ENCODE peak calls at places on chromosomes 1 and 21, in eight cellular contexts. One of them, this sample, is unnamed.

GRCh38 chr1:20663969-20664715 is 3.0 kb upstream of the DDOST start:
- DNase-seq in tibial artery: no peak
- DNase-seq in activated CD8-positive, alpha-beta T cell treated with anti-CD3 and anti-CD28 coated beads for 36 hours: no peak
- DNase-seq in COR-L47: no peak
- DNase-seq in A673: no peak
- DNase-seq in psoas muscle: no peak
- DNase-seq in fibroblast of lung: no peak
- DNase-seq in activated CD8-positive, alpha-beta memory T cell treated with anti-CD3 and anti-CD28 coated beads for 24 hours: no peak
- DNase-seq in this sample: no peak

GRCh38 chr1:151166506-151166956 is 587 bp downstream of the SCNM1 start:
- DNase-seq in fibroblast of lung: peak; percentile 83
- DNase-seq in tibial artery: no peak
- DNase-seq in psoas muscle: no peak
- DNase-seq in A673: peak; percentile 21
- DNase-seq in COR-L47: no peak
- DNase-seq in activated CD8-positive, alpha-beta memory T cell treated with anti-CD3 and anti-CD28 coated beads for 24 hours: no peak
- DNase-seq in activated CD8-positive, alpha-beta T cell treated with anti-CD3 and anti-CD28 coated beads for 36 hours: peak; percentile 23
- DNase-seq in this sample: no peak

GRCh38 chr1:62735491-62736171 is 47.4 kb upstream of the DOCK7 start:
- DNase-seq in tibial artery: no peak
- DNase-seq in activated CD8-positive, alpha-beta T cell treated with anti-CD3 and anti-CD28 coated beads for 36 hours: no peak
- DNase-seq in psoas muscle: no peak
- DNase-seq in activated CD8-positive, alpha-beta memory T cell treated with anti-CD3 and anti-CD28 coated beads for 24 hours: no peak
- DNase-seq in COR-L47: no peak
- DNase-seq in A673: peak; percentile 38
- DNase-seq in fibroblast of lung: peak; percentile 74
- DNase-seq in this sample: no peak

GRCh38 chr1:38018864-38019343 is 6.4 kb downstream of the UTP11 start:
- DNase-seq in activated CD8-positive, alpha-beta T cell treated with anti-CD3 and anti-CD28 coated beads for 36 hours: no peak
- DNase-seq in fibroblast of lung: no peak
- DNase-seq in psoas muscle: no peak
- DNase-seq in COR-L47: no peak
- DNase-seq in activated CD8-positive, alpha-beta memory T cell treated with anti-CD3 and anti-CD28 coated beads for 24 hours: no peak
- DNase-seq in A673: peak; percentile 70
- DNase-seq in tibial artery: no peak
- DNase-seq in this sample: no peak

GRCh38 chr1:235525314-235525713 is 21.1 kb upstream of the B3GALNT2 start:
- DNase-seq in COR-L47: no peak
- DNase-seq in fibroblast of lung: peak; percentile 35
- DNase-seq in activated CD8-positive, alpha-beta memory T cell treated with anti-CD3 and anti-CD28 coated beads for 24 hours: no peak
- DNase-seq in psoas muscle: no peak
- DNase-seq in activated CD8-positive, alpha-beta T cell treated with anti-CD3 and anti-CD28 coated beads for 36 hours: no peak
- DNase-seq in A673: no peak
- DNase-seq in tibial artery: no peak
- DNase-seq in this sample: no peak

GRCh38 chr21:31612889-31613785 is 46.4 kb upstream of the SOD1 start:
- DNase-seq in fibroblast of lung: peak; percentile 12
- DNase-seq in activated CD8-positive, alpha-beta memory T cell treated with anti-CD3 and anti-CD28 coated beads for 24 hours: no peak
- DNase-seq in tibial artery: no peak
- DNase-seq in activated CD8-positive, alpha-beta T cell treated with anti-CD3 and anti-CD28 coated beads for 36 hours: no peak
- DNase-seq in psoas muscle: no peak
- DNase-seq in A673: no peak
- DNase-seq in COR-L47: no peak
- DNase-seq in this sample: no peak

GRCh38 chr1:179082308-179083030 is 599 bp downstream of the TOR3A start:
- DNase-seq in A673: peak; percentile 52
- DNase-seq in COR-L47: peak; percentile 33
- DNase-seq in activated CD8-positive, alpha-beta T cell treated with anti-CD3 and anti-CD28 coated beads for 36 hours: peak; percentile 47
- DNase-seq in activated CD8-positive, alpha-beta memory T cell treated with anti-CD3 and anti-CD28 coated beads for 24 hours: peak; percentile 76
- DNase-seq in tibial artery: no peak
- DNase-seq in psoas muscle: peak; percentile 42
- DNase-seq in fibroblast of lung: no peak
- DNase-seq in this sample: peak; percentile 33

GRCh38 chr1:182259229-182259872 is 132.2 kb downstream of the GLUL start:
- DNase-seq in fibroblast of lung: peak; percentile 58
- DNase-seq in psoas muscle: peak; percentile 49
- DNase-seq in tibial artery: peak; percentile 75
- DNase-seq in activated CD8-positive, alpha-beta T cell treated with anti-CD3 and anti-CD28 coated beads for 36 hours: peak; percentile 87
- DNase-seq in A673: peak; percentile 8
- DNase-seq in activated CD8-positive, alpha-beta memory T cell treated with anti-CD3 and anti-CD28 coated beads for 24 hours: peak; percentile 75
- DNase-seq in COR-L47: no peak
- DNase-seq in this sample: peak; percentile 49

GRCh38 chr1:32903991-32904776 is 3.0 kb upstream of the TMEM54 start:
- DNase-seq in A673: no peak
- DNase-seq in activated CD8-positive, alpha-beta T cell treated with anti-CD3 and anti-CD28 coated beads for 36 hours: no peak
- DNase-seq in tibial artery: peak; percentile 15
- DNase-seq in COR-L47: no peak
- DNase-seq in psoas muscle: no peak
- DNase-seq in fibroblast of lung: no peak
- DNase-seq in activated CD8-positive, alpha-beta memory T cell treated with anti-CD3 and anti-CD28 coated beads for 24 hours: no peak
- DNase-seq in this sample: no peak

GRCh38 chr1:153649137-153649866 is 9.2 kb upstream of the SNAPIN start:
- DNase-seq in COR-L47: no peak
- DNase-seq in A673: no peak
- DNase-seq in tibial artery: no peak
- DNase-seq in fibroblast of lung: no peak
- DNase-seq in activated CD8-positive, alpha-beta memory T cell treated with anti-CD3 and anti-CD28 coated beads for 24 hours: no peak
- DNase-seq in psoas muscle: no peak
- DNase-seq in activated CD8-positive, alpha-beta T cell treated with anti-CD3 and anti-CD28 coated beads for 36 hours: no peak
- DNase-seq in this sample: no peak

GRCh38 chr1:5992814-5993552 is 758 bp upstream of the NPHP4 start:
- DNase-seq in A673: peak; percentile 42
- DNase-seq in fibroblast of lung: no peak
- DNase-seq in psoas muscle: no peak
- DNase-seq in activated CD8-positive, alpha-beta T cell treated with anti-CD3 and anti-CD28 coated beads for 36 hours: peak; percentile 45
- DNase-seq in COR-L47: peak; percentile 43
- DNase-seq in activated CD8-positive, alpha-beta memory T cell treated with anti-CD3 and anti-CD28 coated beads for 24 hours: peak; percentile 68
- DNase-seq in tibial artery: no peak
- DNase-seq in this sample: peak; percentile 33

GRCh38 chr1:78254517-78254916 is 208.8 kb downstream of the GIPC2 start:
- DNase-seq in COR-L47: no peak
- DNase-seq in tibial artery: no peak
- DNase-seq in fibroblast of lung: peak; percentile 88
- DNase-seq in activated CD8-positive, alpha-beta T cell treated with anti-CD3 and anti-CD28 coated beads for 36 hours: no peak
- DNase-seq in activated CD8-positive, alpha-beta memory T cell treated with anti-CD3 and anti-CD28 coated beads for 24 hours: no peak
- DNase-seq in psoas muscle: no peak
- DNase-seq in A673: no peak
- DNase-seq in this sample: no peak

GRCh38 chr1:187692799-187693198 is 864.0 kb downstream of the PLA2G4A start:
- DNase-seq in activated CD8-positive, alpha-beta memory T cell treated with anti-CD3 and anti-CD28 coated beads for 24 hours: no peak
- DNase-seq in A673: no peak
- DNase-seq in tibial artery: no peak
- DNase-seq in activated CD8-positive, alpha-beta T cell treated with anti-CD3 and anti-CD28 coated beads for 36 hours: no peak
- DNase-seq in COR-L47: no peak
- DNase-seq in psoas muscle: no peak
- DNase-seq in fibroblast of lung: no peak
- DNase-seq in this sample: no peak

GRCh38 chr1:230191079-230191478 is 124.0 kb downstream of the GALNT2 start:
- DNase-seq in A673: no peak
- DNase-seq in activated CD8-positive, alpha-beta memory T cell treated with anti-CD3 and anti-CD28 coated beads for 24 hours: no peak
- DNase-seq in psoas muscle: no peak
- DNase-seq in fibroblast of lung: peak; percentile 68
- DNase-seq in tibial artery: peak; percentile 90
- DNase-seq in COR-L47: no peak
- DNase-seq in activated CD8-positive, alpha-beta T cell treated with anti-CD3 and anti-CD28 coated beads for 36 hours: no peak
- DNase-seq in this sample: no peak

GRCh38 chr1:84374991-84375838 is 23.1 kb upstream of the DNASE2B start:
- DNase-seq in activated CD8-positive, alpha-beta T cell treated with anti-CD3 and anti-CD28 coated beads for 36 hours: no peak
- DNase-seq in COR-L47: no peak
- DNase-seq in activated CD8-positive, alpha-beta memory T cell treated with anti-CD3 and anti-CD28 coated beads for 24 hours: no peak
- DNase-seq in A673: no peak
- DNase-seq in psoas muscle: peak; percentile 27
- DNase-seq in tibial artery: peak; percentile 61
- DNase-seq in fibroblast of lung: peak; percentile 26
- DNase-seq in this sample: no peak

GRCh38 chr1:225462429-225462713 is 34.5 kb upstream of the LBR start:
- DNase-seq in COR-L47: peak; percentile 82
- DNase-seq in activated CD8-positive, alpha-beta memory T cell treated with anti-CD3 and anti-CD28 coated beads for 24 hours: no peak
- DNase-seq in psoas muscle: no peak
- DNase-seq in A673: no peak
- DNase-seq in tibial artery: no peak
- DNase-seq in activated CD8-positive, alpha-beta T cell treated with anti-CD3 and anti-CD28 coated beads for 36 hours: no peak
- DNase-seq in fibroblast of lung: no peak
- DNase-seq in this sample: no peak

GRCh38 chr1:112706505-112707216 is at the start of gene RHOC:
- DNase-seq in fibroblast of lung: peak; percentile 29
- DNase-seq in tibial artery: peak; percentile 60
- DNase-seq in activated CD8-positive, alpha-beta memory T cell treated with anti-CD3 and anti-CD28 coated beads for 24 hours: no peak
- DNase-seq in A673: peak; percentile 51
- DNase-seq in activated CD8-positive, alpha-beta T cell treated with anti-CD3 and anti-CD28 coated beads for 36 hours: peak; percentile 43
- DNase-seq in psoas muscle: peak; percentile 76
- DNase-seq in COR-L47: no peak
- DNase-seq in this sample: no peak

GRCh38 chr1:12294076-12294475 is 64.2 kb downstream of the VPS13D start:
- DNase-seq in tibial artery: no peak
- DNase-seq in activated CD8-positive, alpha-beta memory T cell treated with anti-CD3 and anti-CD28 coated beads for 24 hours: no peak
- DNase-seq in psoas muscle: no peak
- DNase-seq in COR-L47: no peak
- DNase-seq in A673: no peak
- DNase-seq in activated CD8-positive, alpha-beta T cell treated with anti-CD3 and anti-CD28 coated beads for 36 hours: no peak
- DNase-seq in fibroblast of lung: peak; percentile 79
- DNase-seq in this sample: no peak

GRCh38 chr21:30962013-30962412 is 76.3 kb downstream of the KRTAP19-8 start:
- DNase-seq in fibroblast of lung: no peak
- DNase-seq in activated CD8-positive, alpha-beta T cell treated with anti-CD3 and anti-CD28 coated beads for 36 hours: no peak
- DNase-seq in activated CD8-positive, alpha-beta memory T cell treated with anti-CD3 and anti-CD28 coated beads for 24 hours: no peak
- DNase-seq in A673: no peak
- DNase-seq in tibial artery: no peak
- DNase-seq in COR-L47: no peak
- DNase-seq in psoas muscle: no peak
- DNase-seq in this sample: no peak

GRCh38 chr1:29428997-29429396 is 192.7 kb downstream of the PTPRU start:
- DNase-seq in activated CD8-positive, alpha-beta memory T cell treated with anti-CD3 and anti-CD28 coated beads for 24 hours: no peak
- DNase-seq in A673: no peak
- DNase-seq in tibial artery: no peak
- DNase-seq in fibroblast of lung: no peak
- DNase-seq in psoas muscle: no peak
- DNase-seq in activated CD8-positive, alpha-beta T cell treated with anti-CD3 and anti-CD28 coated beads for 36 hours: no peak
- DNase-seq in COR-L47: no peak
- DNase-seq in this sample: no peak

GRCh38 chr1:30840904-30841598 is 67.5 kb downstream of the SDC3 start:
- DNase-seq in psoas muscle: peak; percentile 64
- DNase-seq in COR-L47: no peak
- DNase-seq in activated CD8-positive, alpha-beta memory T cell treated with anti-CD3 and anti-CD28 coated beads for 24 hours: no peak
- DNase-seq in A673: no peak
- DNase-seq in tibial artery: peak; percentile 40
- DNase-seq in activated CD8-positive, alpha-beta T cell treated with anti-CD3 and anti-CD28 coated beads for 36 hours: no peak
- DNase-seq in fibroblast of lung: no peak
- DNase-seq in this sample: no peak

GRCh38 chr21:41873005-41873404 is 6.1 kb downstream of the PRDM15 start:
- DNase-seq in psoas muscle: no peak
- DNase-seq in activated CD8-positive, alpha-beta memory T cell treated with anti-CD3 and anti-CD28 coated beads for 24 hours: no peak
- DNase-seq in A673: no peak
- DNase-seq in COR-L47: no peak
- DNase-seq in fibroblast of lung: no peak
- DNase-seq in tibial artery: no peak
- DNase-seq in activated CD8-positive, alpha-beta T cell treated with anti-CD3 and anti-CD28 coated beads for 36 hours: no peak
- DNase-seq in this sample: no peak

GRCh38 chr1:160284220-160284781 is 632 bp downstream of the PEX19 start:
- DNase-seq in activated CD8-positive, alpha-beta T cell treated with anti-CD3 and anti-CD28 coated beads for 36 hours: peak; percentile 32
- DNase-seq in psoas muscle: no peak
- DNase-seq in activated CD8-positive, alpha-beta memory T cell treated with anti-CD3 and anti-CD28 coated beads for 24 hours: no peak
- DNase-seq in fibroblast of lung: peak; percentile 71
- DNase-seq in A673: peak; percentile 25
- DNase-seq in COR-L47: no peak
- DNase-seq in tibial artery: peak; percentile 42
- DNase-seq in this sample: no peak

GRCh38 chr1:46686255-46686654 is 14.6 kb downstream of the TEX38 start:
- DNase-seq in psoas muscle: no peak
- DNase-seq in fibroblast of lung: no peak
- DNase-seq in COR-L47: no peak
- DNase-seq in activated CD8-positive, alpha-beta T cell treated with anti-CD3 and anti-CD28 coated beads for 36 hours: no peak
- DNase-seq in tibial artery: no peak
- DNase-seq in A673: no peak
- DNase-seq in activated CD8-positive, alpha-beta memory T cell treated with anti-CD3 and anti-CD28 coated beads for 24 hours: no peak
- DNase-seq in this sample: no peak

GRCh38 chr1:213884402-213884801 is 103.4 kb upstream of the PROX1 start:
- DNase-seq in psoas muscle: no peak
- DNase-seq in tibial artery: no peak
- DNase-seq in activated CD8-positive, alpha-beta memory T cell treated with anti-CD3 and anti-CD28 coated beads for 24 hours: no peak
- DNase-seq in activated CD8-positive, alpha-beta T cell treated with anti-CD3 and anti-CD28 coated beads for 36 hours: no peak
- DNase-seq in A673: no peak
- DNase-seq in COR-L47: no peak
- DNase-seq in fibroblast of lung: no peak
- DNase-seq in this sample: no peak

GRCh38 chr1:48047116-48047515 is 49.9 kb upstream of the TRABD2B start:
- DNase-seq in tibial artery: no peak
- DNase-seq in A673: no peak
- DNase-seq in COR-L47: no peak
- DNase-seq in activated CD8-positive, alpha-beta memory T cell treated with anti-CD3 and anti-CD28 coated beads for 24 hours: no peak
- DNase-seq in psoas muscle: no peak
- DNase-seq in fibroblast of lung: peak; percentile 45
- DNase-seq in activated CD8-positive, alpha-beta T cell treated with anti-CD3 and anti-CD28 coated beads for 36 hours: no peak
- DNase-seq in this sample: no peak

GRCh38 chr1:194102607-194103006 is 916.2 kb upstream of the B3GALT2 start:
- DNase-seq in activated CD8-positive, alpha-beta memory T cell treated with anti-CD3 and anti-CD28 coated beads for 24 hours: no peak
- DNase-seq in fibroblast of lung: no peak
- DNase-seq in activated CD8-positive, alpha-beta T cell treated with anti-CD3 and anti-CD28 coated beads for 36 hours: no peak
- DNase-seq in COR-L47: no peak
- DNase-seq in psoas muscle: no peak
- DNase-seq in A673: peak; percentile 28
- DNase-seq in tibial artery: no peak
- DNase-seq in this sample: no peak

GRCh38 chr1:204659061-204659460 is 26.5 kb downstream of the LRRN2 start:
- DNase-seq in A673: no peak
- DNase-seq in COR-L47: no peak
- DNase-seq in fibroblast of lung: peak; percentile 29
- DNase-seq in activated CD8-positive, alpha-beta T cell treated with anti-CD3 and anti-CD28 coated beads for 36 hours: no peak
- DNase-seq in tibial artery: no peak
- DNase-seq in psoas muscle: no peak
- DNase-seq in activated CD8-positive, alpha-beta memory T cell treated with anti-CD3 and anti-CD28 coated beads for 24 hours: no peak
- DNase-seq in this sample: no peak

GRCh38 chr1:56585985-56586384 is 6.6 kb upstream of the PLPP3 start:
- DNase-seq in fibroblast of lung: no peak
- DNase-seq in tibial artery: no peak
- DNase-seq in activated CD8-positive, alpha-beta memory T cell treated with anti-CD3 and anti-CD28 coated beads for 24 hours: no peak
- DNase-seq in psoas muscle: no peak
- DNase-seq in activated CD8-positive, alpha-beta T cell treated with anti-CD3 and anti-CD28 coated beads for 36 hours: no peak
- DNase-seq in A673: no peak
- DNase-seq in COR-L47: no peak
- DNase-seq in this sample: no peak

GRCh38 chr1:44786138-44786840 is 1.7 kb downstream of the BEST4 start:
- DNase-seq in activated CD8-positive, alpha-beta T cell treated with anti-CD3 and anti-CD28 coated beads for 36 hours: peak; percentile 78
- DNase-seq in tibial artery: no peak
- DNase-seq in fibroblast of lung: peak; percentile 68
- DNase-seq in COR-L47: peak; percentile 3
- DNase-seq in psoas muscle: peak; percentile 72
- DNase-seq in activated CD8-positive, alpha-beta memory T cell treated with anti-CD3 and anti-CD28 coated beads for 24 hours: peak; percentile 94
- DNase-seq in A673: peak; percentile 81
- DNase-seq in this sample: peak; percentile 85

GRCh38 chr1:229759037-229759435 is 133.0 kb downstream of the URB2 start:
- DNase-seq in activated CD8-positive, alpha-beta memory T cell treated with anti-CD3 and anti-CD28 coated beads for 24 hours: no peak
- DNase-seq in tibial artery: no peak
- DNase-seq in psoas muscle: no peak
- DNase-seq in A673: no peak
- DNase-seq in activated CD8-positive, alpha-beta T cell treated with anti-CD3 and anti-CD28 coated beads for 36 hours: no peak
- DNase-seq in fibroblast of lung: peak; percentile 85
- DNase-seq in COR-L47: no peak
- DNase-seq in this sample: no peak

GRCh38 chr1:114286960-114287359 is 133.3 kb upstream of the SYT6 start:
- DNase-seq in COR-L47: no peak
- DNase-seq in psoas muscle: no peak
- DNase-seq in tibial artery: no peak
- DNase-seq in activated CD8-positive, alpha-beta memory T cell treated with anti-CD3 and anti-CD28 coated beads for 24 hours: no peak
- DNase-seq in activated CD8-positive, alpha-beta T cell treated with anti-CD3 and anti-CD28 coated beads for 36 hours: no peak
- DNase-seq in A673: no peak
- DNase-seq in fibroblast of lung: no peak
- DNase-seq in this sample: no peak